ENCODE peak calls at places on chromosomes 2 and 18, in eight cellular contexts. One of them, this sample, is unnamed.

GRCh38 chr2:1310866-1311265 is 102.4 kb upstream of the TPO start:
- DNase-seq in transverse colon: no peak
- DNase-seq in GM12864: no peak
- DNase-seq in NB4: no peak
- DNase-seq in tibial artery: no peak
- DNase-seq in fibroblast of lung: no peak
- DNase-seq in lower lobe of right lung: no peak
- DNase-seq in mucosa of descending colon: no peak
- DNase-seq in this sample: no peak

GRCh38 chr2:9138507-9139085 is 68.0 kb upstream of the ASAP2 start:
- DNase-seq in transverse colon: no peak
- DNase-seq in GM12864: no peak
- DNase-seq in NB4: peak
- DNase-seq in tibial artery: no peak
- DNase-seq in fibroblast of lung: peak
- DNase-seq in lower lobe of right lung: no peak
- DNase-seq in mucosa of descending colon: no peak
- DNase-seq in this sample: no peak

GRCh38 chr2:118837621-118838020 is 9.8 kb downstream of the EN1 start:
- DNase-seq in transverse colon: no peak
- DNase-seq in GM12864: no peak
- DNase-seq in NB4: no peak
- DNase-seq in tibial artery: no peak
- DNase-seq in fibroblast of lung: no peak
- DNase-seq in lower lobe of right lung: no peak
- DNase-seq in mucosa of descending colon: no peak
- DNase-seq in this sample: no peak

GRCh38 chr2:105391058-105391627 is 7.7 kb downstream of the FHL2 start:
- DNase-seq in transverse colon: peak
- DNase-seq in GM12864: no peak
- DNase-seq in NB4: no peak
- DNase-seq in tibial artery: no peak
- DNase-seq in fibroblast of lung: peak
- DNase-seq in lower lobe of right lung: no peak
- DNase-seq in mucosa of descending colon: no peak
- DNase-seq in this sample: no peak

GRCh38 chr2:237907144-237907543 is 47.7 kb downstream of the RAMP1 start:
- DNase-seq in transverse colon: no peak
- DNase-seq in GM12864: no peak
- DNase-seq in NB4: no peak
- DNase-seq in tibial artery: no peak
- DNase-seq in fibroblast of lung: no peak
- DNase-seq in lower lobe of right lung: no peak
- DNase-seq in mucosa of descending colon: no peak
- DNase-seq in this sample: no peak

GRCh38 chr2:226030369-226031077 is 631.0 kb downstream of the NYAP2 start:
- DNase-seq in transverse colon: no peak
- DNase-seq in GM12864: no peak
- DNase-seq in NB4: peak
- DNase-seq in tibial artery: no peak
- DNase-seq in fibroblast of lung: no peak
- DNase-seq in lower lobe of right lung: peak
- DNase-seq in mucosa of descending colon: no peak
- DNase-seq in this sample: no peak

GRCh38 chr18:79911009-79911870 is 40.2 kb downstream of the SLC66A2 start:
- DNase-seq in transverse colon: peak
- DNase-seq in GM12864: no peak
- DNase-seq in NB4: no peak
- DNase-seq in tibial artery: peak
- DNase-seq in fibroblast of lung: no peak
- DNase-seq in lower lobe of right lung: peak
- DNase-seq in mucosa of descending colon: no peak
- DNase-seq in this sample: peak

GRCh38 chr2:71100195-71100964 is 29.6 kb downstream of the MCEE start:
- DNase-seq in transverse colon: peak
- DNase-seq in GM12864: no peak
- DNase-seq in NB4: peak
- DNase-seq in tibial artery: peak
- DNase-seq in fibroblast of lung: peak
- DNase-seq in lower lobe of right lung: peak
- DNase-seq in mucosa of descending colon: no peak
- DNase-seq in this sample: no peak

GRCh38 chr2:143525006-143525405 is 395.8 kb downstream of the ARHGAP15 start:
- DNase-seq in transverse colon: no peak
- DNase-seq in GM12864: no peak
- DNase-seq in NB4: no peak
- DNase-seq in tibial artery: no peak
- DNase-seq in fibroblast of lung: peak
- DNase-seq in lower lobe of right lung: no peak
- DNase-seq in mucosa of descending colon: no peak
- DNase-seq in this sample: no peak

GRCh38 chr2:133766164-133766832 is 198.0 kb upstream of the NCKAP5 start:
- DNase-seq in transverse colon: no peak
- DNase-seq in GM12864: no peak
- DNase-seq in NB4: no peak
- DNase-seq in tibial artery: no peak
- DNase-seq in fibroblast of lung: peak
- DNase-seq in lower lobe of right lung: no peak
- DNase-seq in mucosa of descending colon: no peak
- DNase-seq in this sample: no peak

GRCh38 chr2:120761164-120761861 is 25.6 kb downstream of the GLI2 start:
- DNase-seq in transverse colon: peak
- DNase-seq in GM12864: no peak
- DNase-seq in NB4: no peak
- DNase-seq in tibial artery: peak
- DNase-seq in fibroblast of lung: no peak
- DNase-seq in lower lobe of right lung: peak
- DNase-seq in mucosa of descending colon: no peak
- DNase-seq in this sample: no peak

GRCh38 chr18:54975598-54975997 is 16.3 kb upstream of the CCDC68 start:
- DNase-seq in transverse colon: no peak
- DNase-seq in GM12864: no peak
- DNase-seq in NB4: no peak
- DNase-seq in tibial artery: no peak
- DNase-seq in fibroblast of lung: no peak
- DNase-seq in lower lobe of right lung: no peak
- DNase-seq in mucosa of descending colon: no peak
- DNase-seq in this sample: no peak

GRCh38 chr2:88059979-88060906 is 4.7 kb upstream of the KRCC1 start:
- DNase-seq in transverse colon: no peak
- DNase-seq in GM12864: no peak
- DNase-seq in NB4: peak
- DNase-seq in tibial artery: no peak
- DNase-seq in fibroblast of lung: peak
- DNase-seq in lower lobe of right lung: no peak
- DNase-seq in mucosa of descending colon: no peak
- DNase-seq in this sample: no peak

GRCh38 chr2:200414367-200414766 is 95.5 kb downstream of the KCTD18 start:
- DNase-seq in transverse colon: no peak
- DNase-seq in GM12864: no peak
- DNase-seq in NB4: no peak
- DNase-seq in tibial artery: no peak
- DNase-seq in fibroblast of lung: no peak
- DNase-seq in lower lobe of right lung: no peak
- DNase-seq in mucosa of descending colon: no peak
- DNase-seq in this sample: no peak

GRCh38 chr2:160157861-160158813 is 41.9 kb downstream of the ITGB6 start:
- DNase-seq in transverse colon: no peak
- DNase-seq in GM12864: no peak
- DNase-seq in NB4: no peak
- DNase-seq in tibial artery: no peak
- DNase-seq in fibroblast of lung: peak
- DNase-seq in lower lobe of right lung: no peak
- DNase-seq in mucosa of descending colon: no peak
- DNase-seq in this sample: no peak

GRCh38 chr2:132632000-132632649 is 37.9 kb downstream of the LYPD1 start:
- DNase-seq in transverse colon: peak
- DNase-seq in GM12864: no peak
- DNase-seq in NB4: no peak
- DNase-seq in tibial artery: no peak
- DNase-seq in fibroblast of lung: peak
- DNase-seq in lower lobe of right lung: no peak
- DNase-seq in mucosa of descending colon: no peak
- DNase-seq in this sample: no peak

GRCh38 chr2:174574657-174575056 is 22.9 kb downstream of the WIPF1 start:
- DNase-seq in transverse colon: no peak
- DNase-seq in GM12864: no peak
- DNase-seq in NB4: no peak
- DNase-seq in tibial artery: no peak
- DNase-seq in fibroblast of lung: no peak
- DNase-seq in lower lobe of right lung: no peak
- DNase-seq in mucosa of descending colon: no peak
- DNase-seq in this sample: no peak

GRCh38 chr2:166494140-166494544 is at the start of gene SCN7A:
- DNase-seq in transverse colon: peak
- DNase-seq in GM12864: no peak
- DNase-seq in NB4: no peak
- DNase-seq in tibial artery: no peak
- DNase-seq in fibroblast of lung: peak
- DNase-seq in lower lobe of right lung: peak
- DNase-seq in mucosa of descending colon: peak
- DNase-seq in this sample: no peak

DNA sequence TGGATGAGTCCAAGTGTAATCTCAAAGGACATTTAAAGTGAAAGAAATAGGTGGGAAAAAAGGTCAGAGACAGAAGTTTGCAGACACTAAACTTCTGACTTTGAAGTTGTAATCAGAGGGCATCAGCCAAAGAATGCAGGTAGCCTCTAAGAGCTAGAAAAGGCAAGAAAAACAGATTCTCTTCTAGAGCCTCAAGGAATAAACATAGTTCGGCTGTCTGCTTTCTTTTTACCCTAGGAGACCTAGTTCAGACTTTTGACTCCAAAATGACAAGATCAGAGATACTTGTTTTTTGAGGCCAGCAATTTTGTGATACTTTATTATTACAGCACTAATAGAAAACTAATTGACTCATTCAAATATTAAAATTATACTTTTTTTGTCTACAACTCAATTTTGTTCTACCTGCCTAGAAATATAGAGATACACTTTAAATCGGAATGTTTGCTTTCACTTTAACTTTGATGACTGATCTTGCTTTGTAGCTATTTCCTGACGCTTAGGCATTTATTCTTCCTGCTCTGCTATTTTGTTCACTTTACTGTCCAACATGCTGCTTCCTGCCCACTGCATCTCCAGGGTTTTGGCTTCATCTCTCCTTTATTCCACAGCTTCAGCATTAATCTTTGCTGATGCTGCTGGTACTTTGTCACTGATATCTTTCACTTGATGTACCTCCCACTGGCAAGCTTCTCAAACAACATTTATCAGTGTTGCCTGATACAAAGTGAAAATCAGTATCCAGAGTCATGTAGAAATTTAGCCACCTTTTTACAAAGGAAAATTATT is 272.5 kb downstream of the DSEL start:
- DNase-seq in transverse colon: no peak
- DNase-seq in GM12864: no peak
- DNase-seq in NB4: no peak
- DNase-seq in tibial artery: no peak
- DNase-seq in fibroblast of lung: peak
- DNase-seq in lower lobe of right lung: no peak
- DNase-seq in mucosa of descending colon: no peak
- DNase-seq in this sample: no peak
- H3K4me3 ChIP-seq in transverse colon: peak
- H3K4me3 ChIP-seq in GM12864: peak
- H3K4me3 ChIP-seq in NB4: no peak
- H3K4me3 ChIP-seq in tibial artery: peak
- H3K4me3 ChIP-seq in fibroblast of lung: peak
- H3K4me3 ChIP-seq in lower lobe of right lung: peak
- H3K4me3 ChIP-seq in mucosa of descending colon: no peak
- H3K4me3 ChIP-seq in this sample: no peak

DNA sequence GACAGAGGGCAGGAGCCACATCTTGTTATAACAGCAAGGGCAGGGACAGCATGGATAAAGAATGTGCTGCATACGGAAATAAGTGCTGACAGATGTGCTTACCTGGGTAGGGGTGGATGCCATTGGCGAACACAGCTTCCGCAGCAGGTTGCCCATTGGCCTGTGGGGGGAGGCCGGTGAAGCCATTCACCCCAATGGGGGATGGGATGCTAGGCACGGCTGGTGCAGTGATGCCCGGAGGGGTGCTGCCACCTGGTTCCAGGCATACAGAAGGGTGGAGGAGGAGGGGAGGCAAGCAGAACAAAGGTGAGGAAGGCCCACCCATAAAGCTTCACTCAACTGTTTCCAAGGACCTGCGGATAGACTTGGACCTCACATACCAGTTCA is 294.9 kb downstream of the CELF4 start:
- DNase-seq in transverse colon: no peak
- DNase-seq in GM12864: no peak
- DNase-seq in NB4: no peak
- DNase-seq in tibial artery: no peak
- DNase-seq in fibroblast of lung: no peak
- DNase-seq in lower lobe of right lung: no peak
- DNase-seq in mucosa of descending colon: no peak
- DNase-seq in this sample: no peak
- H3K4me3 ChIP-seq in transverse colon: no peak
- H3K4me3 ChIP-seq in GM12864: no peak
- H3K4me3 ChIP-seq in NB4: no peak
- H3K4me3 ChIP-seq in tibial artery: no peak
- H3K4me3 ChIP-seq in fibroblast of lung: no peak
- H3K4me3 ChIP-seq in lower lobe of right lung: no peak
- H3K4me3 ChIP-seq in mucosa of descending colon: no peak
- H3K4me3 ChIP-seq in this sample: no peak

GRCh38 chr2:29113891-29114321 is 1.3 kb upstream of the CLIP4 start:
- DNase-seq in transverse colon: peak
- DNase-seq in GM12864: no peak
- DNase-seq in NB4: peak
- DNase-seq in tibial artery: peak
- DNase-seq in fibroblast of lung: peak
- DNase-seq in lower lobe of right lung: peak
- DNase-seq in mucosa of descending colon: no peak
- DNase-seq in this sample: no peak
- H3K4me3 ChIP-seq in transverse colon: no peak
- H3K4me3 ChIP-seq in GM12864: no peak
- H3K4me3 ChIP-seq in NB4: no peak
- H3K4me3 ChIP-seq in tibial artery: no peak
- H3K4me3 ChIP-seq in fibroblast of lung: no peak
- H3K4me3 ChIP-seq in lower lobe of right lung: peak
- H3K4me3 ChIP-seq in mucosa of descending colon: no peak
- H3K4me3 ChIP-seq in this sample: no peak

DNA sequence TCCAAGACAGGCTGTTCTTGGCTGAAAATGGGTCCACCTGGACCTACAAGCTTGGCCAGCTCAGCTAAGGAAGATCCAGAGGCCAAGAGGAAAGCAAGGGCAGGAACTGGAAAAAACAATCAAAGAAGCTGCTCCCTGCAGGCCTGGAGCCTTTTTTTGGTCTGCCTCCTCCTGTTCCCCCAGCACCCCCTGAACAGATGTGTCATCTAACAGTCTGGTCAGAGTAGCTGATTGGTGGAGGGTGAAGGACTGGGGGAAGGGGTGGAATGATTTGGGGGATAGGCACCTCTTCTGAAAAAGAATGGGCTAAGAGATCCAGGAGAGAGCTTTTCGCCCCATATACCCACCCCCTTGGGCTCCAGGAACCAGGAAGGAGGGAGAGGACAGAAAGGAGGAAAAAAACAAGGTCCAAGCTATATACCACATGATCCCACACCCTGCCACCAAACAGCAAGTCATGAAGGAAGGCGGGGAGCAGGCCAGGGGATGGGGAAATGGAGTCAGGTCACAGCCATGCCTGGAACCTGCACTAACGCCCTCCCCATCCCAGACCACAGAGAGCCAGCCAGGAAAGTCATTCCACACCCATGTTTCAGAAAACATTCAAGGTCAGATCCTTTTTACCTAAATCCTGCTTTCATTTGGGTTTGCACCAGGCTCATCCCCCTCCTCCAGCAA is 2.0 kb downstream of the RAB11FIP5 start:
- DNase-seq in transverse colon: peak
- DNase-seq in GM12864: no peak
- DNase-seq in NB4: no peak
- DNase-seq in tibial artery: no peak
- DNase-seq in fibroblast of lung: peak
- DNase-seq in lower lobe of right lung: no peak
- DNase-seq in mucosa of descending colon: no peak
- DNase-seq in this sample: no peak
- H3K4me3 ChIP-seq in transverse colon: peak
- H3K4me3 ChIP-seq in GM12864: no peak
- H3K4me3 ChIP-seq in NB4: no peak
- H3K4me3 ChIP-seq in tibial artery: peak
- H3K4me3 ChIP-seq in fibroblast of lung: peak
- H3K4me3 ChIP-seq in lower lobe of right lung: peak
- H3K4me3 ChIP-seq in mucosa of descending colon: no peak
- H3K4me3 ChIP-seq in this sample: peak